ENCODE peak calls at places on chromosomes 1 and 21, in four cellular contexts. T, J, E and O are unnamed samples.

GRCh38 chr1:45035631-45036301 is 23.7 kb downstream of the UROD start:
- DNase-seq in T (no peak), J (no peak), E (no peak), O (no peak)

GRCh38 chr21:45406801-45407628 is 2.0 kb downstream of the COL18A1 start:
- DNase-seq in T (no peak), J (no peak), E (no peak), O (no peak)

GRCh38 chr1:185499986-185500626 is 183.1 kb upstream of the IVNS1ABP start:
- DNase-seq in T (no peak), J (no peak), E (no peak), O (no peak)

GRCh38 chr1:21626921-21627339 is 42.2 kb downstream of the RAP1GAP start:
- DNase-seq in T (no peak), J (no peak), E (no peak), O (no peak)

GRCh38 chr1:65343286-65343685 is 33.9 kb downstream of the DNAJC6 start:
- DNase-seq in T (no peak), J (no peak), E (no peak), O (no peak)

GRCh38 chr1:100834779-100835645 is 59.6 kb downstream of the EXTL2 start:
- DNase-seq in T (no peak), J (no peak), E (no peak), O (no peak)

GRCh38 chr1:246837418-246838117 is 94.2 kb downstream of the AHCTF1 start:
- DNase-seq in T (no peak), J (no peak), E (no peak), O (no peak)

GRCh38 chr1:224411766-224412165 is 22.8 kb downstream of the WDR26 start:
- DNase-seq in T (no peak), J (no peak), E (no peak), O (no peak)

GRCh38 chr21:28737671-28738279 is 254.9 kb downstream of the LTN1 start:
- DNase-seq in T (no peak), J (no peak), E (no peak), O (no peak)

GRCh38 chr1:157497284-157497683 is 55.0 kb downstream of the FCRL5 start:
- DNase-seq in T (no peak), J (no peak), E (no peak), O (no peak)

GRCh38 chr1:64140596-64140995 is 62.8 kb upstream of the UBE2U start:
- DNase-seq in T (no peak), J (no peak), E (no peak), O (no peak)

GRCh38 chr1:25642710-25643109 is 26.1 kb downstream of the MAN1C1 start:
- DNase-seq in T (peak), J (no peak), E (no peak), O (peak)

GRCh38 chr1:203625623-203626189 is 926 bp upstream of the ATP2B4 start:
- DNase-seq in T (peak), J (no peak), E (peak), O (peak)

GRCh38 chr1:150420560-150421265 is 56.8 kb downstream of the RPRD2 start:
- DNase-seq in T (no peak), J (no peak), E (peak), O (no peak)

GRCh38 chr1:27521336-27522147 is 31.6 kb upstream of the WASF2 start:
- DNase-seq in T (peak), J (no peak), E (no peak), O (peak)

GRCh38 chr1:33060579-33061083 is 20.3 kb upstream of the AZIN2 start:
- DNase-seq in T (no peak), J (peak), E (no peak), O (no peak)

GRCh38 chr1:197837911-197838310 is 62.6 kb upstream of the DENND1B start:
- DNase-seq in T (no peak), J (no peak), E (no peak), O (no peak)

GRCh38 chr1:151156515-151156819 is at the start of gene TNFAIP8L2:
- DNase-seq in T (peak), J (no peak), E (no peak), O (peak)

GRCh38 chr1:10068605-10069294 is 36.0 kb downstream of the UBE4B start:
- DNase-seq in T (no peak), J (no peak), E (no peak), O (no peak)

GRCh38 chr1:35855016-35855700 is 27.9 kb upstream of the AGO1 start:
- DNase-seq in T (no peak), J (no peak), E (no peak), O (no peak)

GRCh38 chr1:228276361-228276831 is 68.6 kb downstream of the OBSCN start:
- DNase-seq in T (peak), J (no peak), E (no peak), O (no peak)

GRCh38 chr1:94000531-94001282 is 91.5 kb upstream of the GCLM start:
- DNase-seq in T (no peak), J (no peak), E (no peak), O (no peak)

GRCh38 chr1:26418865-26419349 is 8.3 kb downstream of the LIN28A start:
- DNase-seq in T (no peak), J (no peak), E (no peak), O (no peak)

GRCh38 chr1:14113841-14114567 is 414.0 kb downstream of the PRDM2 start:
- DNase-seq in T (no peak), J (peak), E (peak), O (no peak)

GRCh38 chr1:209657140-209657879 is 5.1 kb upstream of the LAMB3 start:
- DNase-seq in T (no peak), J (no peak), E (no peak), O (no peak)

GRCh38 chr1:52334906-52335528 is 31.0 kb downstream of the CC2D1B start:
- DNase-seq in T (no peak), J (no peak), E (no peak), O (no peak)

GRCh38 chr1:167229719-167230385 is 9.2 kb downstream of the POU2F1 start:
- DNase-seq in T (no peak), J (no peak), E (no peak), O (no peak)

GRCh38 chr1:7561936-7562728 is 209.0 kb upstream of the VAMP3 start:
- DNase-seq in T (no peak), J (no peak), E (no peak), O (no peak)

GRCh38 chr1:214957330-214958137 is 125.0 kb upstream of the KCNK2 start:
- DNase-seq in T (no peak), J (no peak), E (no peak), O (no peak)

GRCh38 chr1:55427576-55427975 is 212.4 kb upstream of the USP24 start:
- DNase-seq in T (no peak), J (no peak), E (no peak), O (no peak)

GRCh38 chr1:82818596-82818995 is 1017.9 kb downstream of the ADGRL2 start:
- DNase-seq in T (no peak), J (no peak), E (no peak), O (no peak)

GRCh38 chr1:190138266-190138665 is 339.4 kb downstream of the BRINP3 start:
- DNase-seq in T (no peak), J (no peak), E (no peak), O (no peak)

GRCh38 chr1:39745016-39745670 is 6.5 kb downstream of the PPIE start:
- DNase-seq in T (no peak), J (no peak), E (no peak), O (no peak)

GRCh38 chr1:115266729-115267421 is 71.2 kb downstream of the NGF start:
- DNase-seq in T (no peak), J (no peak), E (no peak), O (no peak)

GRCh38 chr1:44829506-44830384 is 13.3 kb downstream of the PTCH2 start:
- DNase-seq in T (no peak), J (no peak), E (no peak), O (no peak)